ENCODE peak calls at places on chromosomes 13 and 19, in six cellular contexts. R, L, U, J, D and F are unnamed samples.

GRCh38 chr19:41703602-41704293 is 4.7 kb upstream of the CEACAM5 start:
- DNase-seq in R (no peak), L (no peak), U (no peak), J (peak; percentile 23), D (peak; percentile 5), F (no peak)

GRCh38 chr19:18995804-18996241 is 37.5 kb downstream of the SUGP2 start:
- DNase-seq in R (peak; percentile 89), L (peak; percentile 84), U (peak; percentile 52), J (peak; percentile 81), D (peak; percentile 17), F (no peak)

GRCh38 chr13:110307697-110308376 is 753 bp downstream of the COL4A2 start:
- DNase-seq in R (peak; percentile 56), L (no peak), U (no peak), J (no peak), D (no peak), F (no peak)

GRCh38 chr19:13118424-13119193 is 545 bp downstream of the NACC1 start:
- DNase-seq in R (peak; percentile 30), L (peak; percentile 92), U (peak; percentile 78), J (peak; percentile 82), D (no peak), F (no peak)

GRCh38 chr13:61795580-61795979 is 379.9 kb upstream of the PCDH20 start:
- DNase-seq in R (no peak), L (no peak), U (no peak), J (no peak), D (no peak), F (no peak)

GRCh38 chr19:5356918-5357317 is 16.3 kb upstream of the PTPRS start:
- DNase-seq in R (no peak), L (no peak), U (no peak), J (no peak), D (no peak), F (no peak)

GRCh38 chr13:76610819-76611415 is 275.3 kb downstream of the KCTD12 start:
- DNase-seq in R (no peak), L (no peak), U (no peak), J (no peak), D (no peak), F (no peak)

GRCh38 chr19:4606921-4607678 is 32.2 kb upstream of the TNFAIP8L1 start:
- DNase-seq in R (no peak), L (no peak), U (no peak), J (no peak), D (no peak), F (no peak)

GRCh38 chr13:98326274-98326673 is 149.2 kb upstream of the RNF113B start:
- DNase-seq in R (no peak), L (no peak), U (no peak), J (no peak), D (no peak), F (no peak)

DNA sequence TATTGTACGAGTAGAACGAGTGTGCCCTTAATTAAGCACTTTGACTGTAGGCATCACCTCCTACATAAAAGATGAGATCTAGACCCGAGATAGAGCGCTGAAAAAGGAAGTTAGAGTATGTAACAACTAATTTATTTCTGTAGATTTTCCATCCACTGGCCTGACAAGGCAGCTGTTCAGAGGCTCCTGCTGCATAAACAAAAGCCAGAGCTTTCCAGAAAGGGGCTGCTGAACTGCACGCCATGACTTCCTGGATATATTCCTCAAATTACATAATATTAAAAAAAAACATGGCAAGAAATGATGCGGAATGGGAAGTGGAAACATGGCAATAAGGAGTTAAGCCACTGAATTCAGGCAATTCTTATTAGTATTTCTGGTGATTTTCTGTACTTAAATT is 89.7 kb downstream of the AKAP11 start:
- DNase-seq in R (no peak), L (peak; percentile 56), U (no peak), J (no peak), D (no peak), F (no peak)
- H3K4me1 ChIP-seq in R (peaks cover 9% of the 10 kb centered on the region), L (peaks cover 42% of the 10 kb centered on the region), U (peaks cover 7% of the 10 kb centered on the region), J (no peaks in the 10 kb centered on the region), D (no peaks in the 10 kb centered on the region), F (peaks cover 5% of the 10 kb centered on the region)

DNA sequence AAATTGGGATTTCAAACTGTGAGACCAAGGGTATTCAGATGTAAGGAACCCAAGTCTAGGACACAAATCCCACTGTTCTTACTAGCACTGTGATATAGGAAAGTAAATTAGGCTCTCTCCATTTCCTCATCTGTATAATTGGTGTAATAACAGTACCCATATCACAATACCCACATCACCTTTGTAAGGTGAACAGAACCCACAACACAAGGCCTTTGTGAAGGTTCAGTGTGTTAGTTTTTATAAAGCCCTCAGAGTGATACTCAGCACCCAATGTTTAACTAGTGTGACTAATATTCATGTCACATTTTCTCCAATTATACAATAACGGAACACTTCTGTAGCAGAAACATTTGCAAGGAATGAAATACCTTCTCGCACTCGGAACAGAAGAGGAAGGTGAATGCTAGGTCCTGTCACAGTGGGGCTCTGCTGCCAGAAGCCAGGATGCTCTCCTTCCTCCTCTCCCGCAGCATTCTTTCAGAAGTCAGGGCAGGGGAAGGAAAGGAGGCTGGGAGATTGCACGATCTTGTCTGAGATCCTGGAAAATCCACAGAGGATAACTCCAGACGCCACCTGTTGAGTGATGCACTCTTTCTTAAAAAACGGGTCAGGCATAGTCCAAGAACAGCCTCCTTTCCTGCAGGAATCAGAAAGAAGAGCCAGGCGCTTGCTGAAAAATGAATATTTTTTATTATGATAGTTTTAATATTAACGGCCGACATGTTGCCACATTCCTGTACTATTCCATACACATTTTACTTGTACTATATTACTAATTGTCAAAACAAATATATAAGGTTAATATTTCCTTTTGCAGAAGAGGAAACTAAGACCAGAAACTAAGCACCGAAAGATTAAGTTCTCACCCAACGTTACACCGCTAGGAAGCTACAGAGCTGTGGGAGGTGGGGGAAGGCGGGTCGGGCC is 762 bp downstream of the ZNF45 start:
- DNase-seq in R (peak; percentile 6), L (no peak), U (no peak), J (no peak), D (no peak), F (no peak)
- H3K27ac ChIP-seq in R (peak overlapping the region; percentile 70), L (peak overlapping the region; percentile 53), U (peak overlapping the region; percentile 94), J (peak overlapping the region; percentile 77), D (peak overlapping the region; percentile 91), F (peak overlapping the region; percentile 71)

GRCh38 chr19:35078807-35079206 is 36.8 kb upstream of the FXYD3 start:
- DNase-seq in R (no peak), L (no peak), U (no peak), J (no peak), D (no peak), F (no peak)

GRCh38 chr19:35076026-35076370 is 34.5 kb downstream of the HPN start:
- DNase-seq in R (no peak), L (peak; percentile 32), U (no peak), J (no peak), D (no peak), F (no peak)

GRCh38 chr19:35076657-35077056 is 35.1 kb downstream of the HPN start:
- DNase-seq in R (no peak), L (no peak), U (no peak), J (no peak), D (no peak), F (no peak)

GRCh38 chr19:35075202-35076025 is 33.9 kb downstream of the HPN start:
- DNase-seq in R (no peak), L (peak; percentile 15), U (no peak), J (no peak), D (no peak), F (no peak)

DNA sequence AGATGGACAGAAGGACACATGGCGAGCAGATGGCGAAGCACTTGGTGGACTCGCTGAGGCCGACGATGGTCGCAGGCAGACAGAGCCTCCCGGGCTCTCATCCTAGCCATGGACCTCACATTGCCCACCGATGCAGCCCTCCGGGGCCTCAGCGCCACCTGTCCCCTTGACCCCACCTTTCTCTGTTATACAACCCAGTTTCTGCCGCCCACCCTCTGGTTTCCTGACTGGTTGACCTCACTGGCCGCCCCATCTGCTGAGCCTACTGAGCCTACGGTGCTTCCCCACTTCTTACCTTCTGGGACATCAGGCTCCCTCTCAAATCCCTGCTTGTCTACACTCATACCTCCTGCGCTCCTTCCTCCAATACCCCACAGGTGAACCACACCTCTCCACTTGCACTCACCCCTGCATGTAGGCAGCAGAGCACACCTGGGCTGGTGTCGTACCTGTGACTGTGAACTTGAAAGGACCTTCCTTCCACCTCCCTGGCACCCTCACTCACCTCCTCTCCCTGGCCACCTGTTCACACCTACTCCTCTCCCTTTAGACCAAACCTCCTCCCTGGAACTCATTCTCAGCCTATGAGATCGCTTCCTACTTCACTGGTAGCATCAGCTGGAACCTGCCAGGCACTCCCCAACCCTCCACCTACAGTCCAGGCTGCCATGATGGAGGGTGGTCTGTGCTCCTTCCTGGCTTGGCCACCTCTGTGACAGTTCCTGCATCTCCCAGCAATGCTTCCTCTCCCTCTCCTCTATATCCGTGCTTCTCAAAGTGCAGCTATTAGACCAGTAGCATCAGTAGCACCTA is 36.1 kb downstream of the HPN start:
- DNase-seq in R (no peak), L (no peak), U (no peak), J (no peak), D (no peak), F (no peak)
- H3K4me1 ChIP-seq in R (no peaks in the 10 kb centered on the region), L (peaks cover 10% of the 10 kb centered on the region), U (no peaks in the 10 kb centered on the region), J (no peaks in the 10 kb centered on the region), D (no peaks in the 10 kb centered on the region), F (no peaks in the 10 kb centered on the region)

GRCh38 chr19:57355916-57356315 is 4.8 kb downstream of the ZNF304 start:
- DNase-seq in R (no peak), L (no peak), U (no peak), J (no peak), D (no peak), F (no peak)

GRCh38 chr19:57357406-57357805 is 5.9 kb upstream of the TRAPPC2B start:
- DNase-seq in R (no peak), L (no peak), U (no peak), J (no peak), D (no peak), F (no peak)

GRCh38 chr19:57362419-57362818 is 932 bp upstream of the TRAPPC2B start:
- DNase-seq in R (no peak), L (no peak), U (no peak), J (no peak), D (no peak), F (no peak)

GRCh38 chr19:57362997-57363705 is at the start of the genes TRAPPC2B and ZNF547:
- DNase-seq in R (peak; percentile 100), L (peak; percentile 100), U (peak; percentile 99), J (peak; percentile 100), D (peak; percentile 99), F (peak; percentile 97)

GRCh38 chr19:57359300-57359699 is 4.1 kb upstream of the TRAPPC2B start:
- DNase-seq in R (no peak), L (no peak), U (no peak), J (no peak), D (no peak), F (no peak)
- H3K27ac ChIP-seq in R (no peak overlapping the region), L (no peak overlapping the region), U (no peak overlapping the region), J (no peak overlapping the region), D (no peak overlapping the region), F (no peak overlapping the region)

DNA sequence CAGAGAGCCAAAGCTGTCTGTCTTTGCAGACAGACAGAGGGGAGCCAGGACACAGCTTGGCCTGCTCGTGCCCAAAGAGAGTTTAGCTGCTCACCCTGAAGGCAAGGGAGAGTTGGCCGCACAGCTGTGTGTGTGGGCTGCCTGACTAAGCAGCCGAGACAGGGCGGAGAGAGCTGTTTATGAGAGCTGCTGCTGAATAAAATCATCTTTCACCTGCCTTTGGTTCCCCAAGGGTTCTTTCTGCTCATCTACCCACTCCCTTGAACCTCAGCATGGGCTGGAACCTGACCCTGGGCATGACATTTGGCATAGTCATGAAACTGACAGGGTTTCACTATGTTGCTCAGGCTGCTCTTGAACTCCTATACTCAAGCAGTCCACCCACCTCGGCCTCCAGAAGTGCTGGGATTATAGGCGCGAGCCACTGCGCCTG is 98.2 kb downstream of the RBM26 start:
- DNase-seq in R (peak; percentile 23), L (no peak), U (peak; percentile 9), J (no peak), D (no peak), F (no peak)
- H3K4me1 ChIP-seq in R (no peaks in the 10 kb centered on the region), L (no peaks in the 10 kb centered on the region), U (no peaks in the 10 kb centered on the region), J (no peaks in the 10 kb centered on the region), D (no peaks in the 10 kb centered on the region), F (no peaks in the 10 kb centered on the region)